ENCODE peak calls at places on chromosomes 3 and 15, in four cellular contexts. L, U, K and O are unnamed samples.

GRCh38 chr15:65829150-65829764 is 37.2 kb upstream of the DENND4A start:
- DNase-seq in U (no peak), L (peak; percentile 33), K (no peak), O (no peak)

GRCh38 chr3:46489875-46490274 is 7.9 kb upstream of the RTP3 start:
- DNase-seq in L (peak; percentile 62), U (no peak), K (no peak), O (no peak)

GRCh38 chr3:52454235-52454937 is 545 bp upstream of the TNNC1 start:
- DNase-seq in U (peak; percentile 56), K (no peak), L (no peak), O (no peak)

GRCh38 chr3:31170932-31171670 is 276.6 kb upstream of the GADL1 start:
- DNase-seq in U (no peak), K (no peak), L (peak; percentile 97), O (no peak)

GRCh38 chr3:142888484-142889262 is at the start of gene PCOLCE2:
- DNase-seq in U (peak; percentile 54), L (peak; percentile 25), K (peak; percentile 81), O (peak; percentile 8)

GRCh38 chr15:40493089-40493840 is 22.5 kb downstream of the CHST14 start:
- DNase-seq in L (no peak), K (peak; percentile 11), U (no peak), O (no peak)

GRCh38 chr3:37453393-37454391 is 279.3 kb upstream of the LRRFIP2 start:
- DNase-seq in K (peak; percentile 86), L (no peak), U (peak; percentile 81), O (no peak)

GRCh38 chr3:165339753-165340152 is 143.6 kb upstream of the SLITRK3 start:
- DNase-seq in L (peak; percentile 35), K (no peak), U (no peak), O (no peak)

GRCh38 chr3:55440406-55440708 is 46.7 kb downstream of the WNT5A start:
- DNase-seq in L (peak; percentile 41), K (no peak), U (no peak), O (no peak)

GRCh38 chr15:40456299-40456712 is 14.5 kb upstream of the CHST14 start:
- DNase-seq in K (peak; percentile 61), L (no peak), U (no peak), O (no peak)

GRCh38 chr3:107133891-107134290 is 243.3 kb upstream of the CCDC54 start:
- DNase-seq in K (no peak), L (no peak), U (no peak), O (no peak)

GRCh38 chr3:40574661-40575060 is 49.9 kb downstream of the ZNF621 start:
- DNase-seq in U (no peak), K (no peak), L (peak; percentile 89), O (no peak)

GRCh38 chr15:74857671-74858365 is 14.9 kb upstream of the ULK3 start:
- DNase-seq in L (no peak), U (no peak), K (no peak), O (no peak)

GRCh38 chr3:38566215-38566528 is 70.0 kb downstream of the EXOG start:
- DNase-seq in K (peak; percentile 54), U (no peak), L (no peak), O (no peak)

GRCh38 chr3:44509985-44510360 is 32.5 kb upstream of the ZNF445 start:
- DNase-seq in L (peak; percentile 29), K (no peak), U (no peak), O (no peak)

GRCh38 chr3:133608405-133608804 is 34.9 kb downstream of the CDV3 start:
- DNase-seq in L (no peak), U (no peak), K (no peak), O (no peak)

GRCh38 chr3:123870033-123870432 is 14.1 kb downstream of the MYLK start:
- DNase-seq in U (no peak), K (no peak), L (peak; percentile 32), O (no peak)

GRCh38 chr3:182740710-182741109 is 52.6 kb upstream of the ATP11B start:
- DNase-seq in U (no peak), K (no peak), L (no peak), O (no peak)

GRCh38 chr3:53056442-53056841 is 10.6 kb upstream of the SFMBT1 start:
- DNase-seq in U (no peak), L (no peak), K (no peak), O (no peak)

GRCh38 chr3:33081812-33082211 is 15.1 kb downstream of the GLB1 start:
- DNase-seq in U (no peak), L (no peak), K (no peak), O (no peak)

GRCh38 chr3:37337481-37337880 is 163.1 kb upstream of the LRRFIP2 start:
- DNase-seq in L (no peak), U (no peak), K (no peak), O (no peak)

GRCh38 chr3:52046186-52046913 is 10.0 kb downstream of the DUSP7 start:
- DNase-seq in U (no peak), L (peak; percentile 95), K (peak; percentile 94), O (no peak)

GRCh38 chr3:134650431-134651346 is at the start of gene KY:
- DNase-seq in K (peak; percentile 88), U (peak; percentile 59), L (peak; percentile 38), O (no peak)

GRCh38 chr15:32716216-32716959 is 1.4 kb upstream of the GREM1 start:
- DNase-seq in L (no peak), K (no peak), U (no peak), O (no peak)
- H3K4me3 ChIP-seq in L (no peak overlapping the region), K (no peak overlapping the region), U (no peak overlapping the region), O (no peak overlapping the region)

GRCh38 chr15:77816983-77817382 is 184.3 kb upstream of the LINGO1 start:
- DNase-seq in L (no peak), K (no peak), U (no peak), O (no peak)

GRCh38 chr15:77817434-77817833 is 184.7 kb upstream of the LINGO1 start:
- DNase-seq in K (no peak), L (no peak), U (no peak), O (no peak)

GRCh38 chr15:77819841-77820728 is 187.4 kb upstream of the LINGO1 start:
- DNase-seq in L (no peak), K (no peak), U (no peak), O (no peak)

GRCh38 chr15:77819271-77819806 is 186.6 kb upstream of the LINGO1 start:
- DNase-seq in U (no peak), K (no peak), L (no peak), O (no peak)

GRCh38 chr15:77818484-77819270 is 186.0 kb upstream of the LINGO1 start:
- DNase-seq in K (no peak), L (no peak), U (no peak), O (no peak)
- H3K4me3 ChIP-seq in K (peak overlapping the region; percentile 6), L (no peak overlapping the region), U (peak overlapping the region; percentile 60), O (no peak overlapping the region)

DNA sequence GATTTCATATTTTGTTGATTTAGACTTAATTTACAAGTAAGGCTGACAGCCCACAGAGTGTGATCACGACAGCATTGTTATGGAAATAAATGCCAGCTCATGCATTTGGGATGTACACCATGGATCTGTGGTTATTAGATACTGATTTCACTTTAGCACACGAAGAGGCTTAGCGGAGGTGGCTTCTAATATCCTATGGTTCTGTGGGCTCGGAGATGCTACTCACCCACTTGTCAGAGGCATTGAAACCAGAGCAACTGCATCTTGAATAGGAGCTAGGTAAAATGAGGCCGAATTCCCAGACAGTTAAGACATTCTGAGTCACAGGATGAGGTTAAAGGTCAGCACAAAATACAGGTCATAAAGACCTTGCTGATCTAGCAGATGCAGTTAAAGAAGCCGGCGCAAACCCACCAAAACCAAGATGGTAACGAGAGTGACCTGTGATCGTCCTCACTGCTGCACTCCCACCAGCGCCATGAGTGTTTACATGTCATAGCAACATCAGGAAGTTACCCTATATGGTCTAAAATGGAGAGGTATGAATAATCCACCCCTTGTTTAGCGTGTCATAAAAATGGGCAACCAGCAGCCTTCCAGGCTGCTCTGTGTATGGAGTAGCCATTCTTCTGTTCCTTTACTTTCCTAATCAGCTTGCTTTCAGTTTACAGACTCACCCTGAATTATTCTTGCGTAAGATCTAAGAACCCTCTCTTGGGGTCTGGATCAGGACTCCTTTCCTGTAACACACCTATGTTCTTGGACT is 117.5 kb downstream of the PGPEP1L start:
- DNase-seq in U (no peak), L (peak; percentile 96), K (no peak), O (no peak)
- H3K4me3 ChIP-seq in U (no peak overlapping the region), L (peak overlapping the region; percentile 0), K (no peak overlapping the region), O (no peak overlapping the region)

GRCh38 chr3:98331329-98331728 is 22.3 kb upstream of the OR5K4 start:
- DNase-seq in L (no peak), K (no peak), U (no peak), O (no peak)

GRCh38 chr3:98328933-98329332 is 24.7 kb upstream of the OR5K4 start:
- DNase-seq in L (no peak), K (peak; percentile 63), U (no peak), O (no peak)

GRCh38 chr3:98326494-98326893 is 27.2 kb upstream of the OR5K4 start:
- DNase-seq in U (no peak), K (no peak), L (no peak), O (no peak)

GRCh38 chr3:98326945-98327344 is 26.7 kb upstream of the OR5K4 start:
- DNase-seq in K (no peak), U (no peak), L (no peak), O (no peak)

GRCh38 chr3:98329392-98330124 is 24.1 kb upstream of the OR5K4 start:
- DNase-seq in U (peak; percentile 12), L (peak; percentile 43), K (no peak), O (peak; percentile 41)
- H3K4me3 ChIP-seq in U (no peak overlapping the region), L (no peak overlapping the region), K (no peak overlapping the region), O (no peak overlapping the region)

GRCh38 chr15:55915876-55916567 is 77.4 kb downstream of the NEDD4 start:
- DNase-seq in U (no peak), K (no peak), L (no peak), O (no peak)

GRCh38 chr15:55916666-55917409 is 76.6 kb downstream of the NEDD4 start:
- DNase-seq in U (no peak), L (peak; percentile 85), K (no peak), O (no peak)

GRCh38 chr15:55912982-55913381 is 80.4 kb downstream of the NEDD4 start:
- DNase-seq in L (no peak), U (no peak), K (no peak), O (no peak)

GRCh38 chr15:55914446-55914845 is 79.0 kb downstream of the NEDD4 start:
- DNase-seq in K (no peak), U (no peak), L (peak; percentile 39), O (no peak)

DNA sequence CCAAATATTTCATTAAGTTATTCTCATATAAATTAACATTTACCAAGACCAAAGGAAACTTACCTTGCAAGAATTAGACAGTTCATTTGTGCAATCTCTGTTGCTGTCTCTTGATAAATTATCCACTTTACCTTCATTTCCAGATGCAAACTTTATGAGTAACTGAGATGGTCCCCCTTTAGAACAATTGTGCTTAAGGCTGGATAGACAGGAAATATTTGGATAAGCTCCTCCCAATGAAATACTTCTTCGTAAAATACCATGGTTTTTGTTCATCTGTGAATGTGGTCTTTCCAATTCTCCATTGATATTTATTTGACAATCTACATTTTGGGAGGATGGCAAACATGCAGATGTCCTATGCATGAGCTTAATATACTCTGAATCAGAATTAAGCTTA is 78.2 kb downstream of the NEDD4 start:
- DNase-seq in K (no peak), U (no peak), L (peak; percentile 39), O (no peak)
- H3K4me3 ChIP-seq in K (no peak overlapping the region), U (peak overlapping the region; percentile 10), L (peak overlapping the region; percentile 42), O (no peak overlapping the region)